ENCODE peak calls at places on chromosomes 5 and 9, in four cellular contexts. One of them, this sample, is unnamed.

GRCh38 chr5:1523793-1524480 is at the start of gene LPCAT1:
- DNase-seq in tibial artery: peak; percentile 54
- DNase-seq in HFFc6: peak; percentile 23
- DNase-seq in CD4-positive, alpha-beta T cell: peak; percentile 63
- DNase-seq in this sample: peak; percentile 89

GRCh38 chr5:107786424-107786823 is 115.7 kb upstream of the EFNA5 start:
- DNase-seq in tibial artery: no peak
- DNase-seq in HFFc6: no peak
- DNase-seq in CD4-positive, alpha-beta T cell: no peak
- DNase-seq in this sample: no peak

GRCh38 chr5:143557061-143557818 is 153.8 kb upstream of the NR3C1 start:
- DNase-seq in tibial artery: no peak
- DNase-seq in HFFc6: peak; percentile 47
- DNase-seq in CD4-positive, alpha-beta T cell: no peak
- DNase-seq in this sample: no peak

GRCh38 chr9:14993061-14993800 is 83.0 kb upstream of the FREM1 start:
- DNase-seq in tibial artery: peak; percentile 58
- DNase-seq in HFFc6: peak; percentile 3
- DNase-seq in CD4-positive, alpha-beta T cell: no peak
- DNase-seq in this sample: peak; percentile 89

GRCh38 chr9:20170122-20170521 is 381.3 kb upstream of the SLC24A2 start:
- DNase-seq in tibial artery: no peak
- DNase-seq in HFFc6: no peak
- DNase-seq in CD4-positive, alpha-beta T cell: no peak
- DNase-seq in this sample: no peak

GRCh38 chr5:32522429-32523143 is 62.8 kb upstream of the SUB1 start:
- DNase-seq in tibial artery: peak; percentile 53
- DNase-seq in HFFc6: peak; percentile 84
- DNase-seq in CD4-positive, alpha-beta T cell: peak; percentile 35
- DNase-seq in this sample: no peak

GRCh38 chr9:130432796-130433167 is 12.0 kb upstream of the ASS1 start:
- DNase-seq in tibial artery: no peak
- DNase-seq in HFFc6: no peak
- DNase-seq in CD4-positive, alpha-beta T cell: no peak
- DNase-seq in this sample: no peak

GRCh38 chr5:147750065-147750464 is 32.5 kb downstream of the JAKMIP2 start:
- DNase-seq in tibial artery: no peak
- DNase-seq in HFFc6: no peak
- DNase-seq in CD4-positive, alpha-beta T cell: no peak
- DNase-seq in this sample: no peak

GRCh38 chr9:124776952-124777645 is at the start of gene OLFML2A:
- DNase-seq in tibial artery: no peak
- DNase-seq in HFFc6: no peak
- DNase-seq in CD4-positive, alpha-beta T cell: no peak
- DNase-seq in this sample: peak; percentile 60

GRCh38 chr9:76249309-76249708 is 144.9 kb downstream of the RFK start:
- DNase-seq in tibial artery: no peak
- DNase-seq in HFFc6: no peak
- DNase-seq in CD4-positive, alpha-beta T cell: no peak
- DNase-seq in this sample: no peak

GRCh38 chr9:95724253-95724991 is 151.1 kb upstream of the ERCC6L2 start:
- DNase-seq in tibial artery: no peak
- DNase-seq in HFFc6: no peak
- DNase-seq in CD4-positive, alpha-beta T cell: peak; percentile 45
- DNase-seq in this sample: no peak

GRCh38 chr5:149837680-149838269 is 106.8 kb downstream of the PDE6A start:
- DNase-seq in tibial artery: no peak
- DNase-seq in HFFc6: peak; percentile 66
- DNase-seq in CD4-positive, alpha-beta T cell: no peak
- DNase-seq in this sample: peak; percentile 62

GRCh38 chr9:127509261-127509954 is 58.1 kb downstream of the LRSAM1 start:
- DNase-seq in tibial artery: no peak
- DNase-seq in HFFc6: no peak
- DNase-seq in CD4-positive, alpha-beta T cell: no peak
- DNase-seq in this sample: no peak

GRCh38 chr5:2750758-2751464 is 566 bp downstream of the IRX2 start:
- DNase-seq in tibial artery: no peak
- DNase-seq in HFFc6: peak; percentile 6
- DNase-seq in CD4-positive, alpha-beta T cell: no peak
- DNase-seq in this sample: peak; percentile 69

GRCh38 chr5:72525816-72526215 is 18.6 kb upstream of the ZNF366 start:
- DNase-seq in tibial artery: no peak
- DNase-seq in HFFc6: peak; percentile 92
- DNase-seq in CD4-positive, alpha-beta T cell: no peak
- DNase-seq in this sample: no peak

GRCh38 chr5:173577166-173577565 is 39.3 kb downstream of the BOD1 start:
- DNase-seq in tibial artery: no peak
- DNase-seq in HFFc6: no peak
- DNase-seq in CD4-positive, alpha-beta T cell: no peak
- DNase-seq in this sample: no peak

GRCh38 chr9:87871425-87872078 is 11.1 kb upstream of the SPATA31E1 start:
- DNase-seq in tibial artery: no peak
- DNase-seq in HFFc6: no peak
- DNase-seq in CD4-positive, alpha-beta T cell: no peak
- DNase-seq in this sample: no peak

GRCh38 chr9:16309350-16310271 is 560.9 kb downstream of the BNC2 start:
- DNase-seq in tibial artery: peak; percentile 61
- DNase-seq in HFFc6: no peak
- DNase-seq in CD4-positive, alpha-beta T cell: no peak
- DNase-seq in this sample: no peak

GRCh38 chr5:150164211-150164610 is 2.4 kb upstream of the CDX1 start:
- DNase-seq in tibial artery: no peak
- DNase-seq in HFFc6: no peak
- DNase-seq in CD4-positive, alpha-beta T cell: no peak
- DNase-seq in this sample: no peak

GRCh38 chr5:68251804-68252648 is 36.5 kb downstream of the PIK3R1 start:
- DNase-seq in tibial artery: peak; percentile 84
- DNase-seq in HFFc6: peak; percentile 32
- DNase-seq in CD4-positive, alpha-beta T cell: no peak
- DNase-seq in this sample: no peak

GRCh38 chr9:99008187-99008586 is 64.5 kb downstream of the COL15A1 start:
- DNase-seq in tibial artery: no peak
- DNase-seq in HFFc6: no peak
- DNase-seq in CD4-positive, alpha-beta T cell: no peak
- DNase-seq in this sample: no peak

GRCh38 chr5:162209005-162209605 is 141.5 kb downstream of the GABRG2 start:
- DNase-seq in tibial artery: no peak
- DNase-seq in HFFc6: no peak
- DNase-seq in CD4-positive, alpha-beta T cell: no peak
- DNase-seq in this sample: no peak

GRCh38 chr9:109001275-109001676 is 12.0 kb downstream of the CTNNAL1 start:
- DNase-seq in tibial artery: no peak
- DNase-seq in HFFc6: peak; percentile 95
- DNase-seq in CD4-positive, alpha-beta T cell: no peak
- DNase-seq in this sample: no peak

GRCh38 chr5:116418016-116418415 is 156.6 kb downstream of the SEMA6A start:
- DNase-seq in tibial artery: no peak
- DNase-seq in HFFc6: no peak
- DNase-seq in CD4-positive, alpha-beta T cell: no peak
- DNase-seq in this sample: no peak

GRCh38 chr9:73780916-73781315 is 629.3 kb downstream of the ANXA1 start:
- DNase-seq in tibial artery: no peak
- DNase-seq in HFFc6: no peak
- DNase-seq in CD4-positive, alpha-beta T cell: no peak
- DNase-seq in this sample: no peak

GRCh38 chr5:402615-403359 is 40.2 kb upstream of the EXOC3 start:
- DNase-seq in tibial artery: no peak
- DNase-seq in HFFc6: no peak
- DNase-seq in CD4-positive, alpha-beta T cell: no peak
- DNase-seq in this sample: no peak

GRCh38 chr5:2914022-2914661 is 162.7 kb upstream of the IRX2 start:
- DNase-seq in tibial artery: no peak
- DNase-seq in HFFc6: no peak
- DNase-seq in CD4-positive, alpha-beta T cell: no peak
- DNase-seq in this sample: peak; percentile 29

GRCh38 chr9:14692536-14692917 is 705 bp downstream of the ZDHHC21 start:
- DNase-seq in tibial artery: no peak
- DNase-seq in HFFc6: no peak
- DNase-seq in CD4-positive, alpha-beta T cell: no peak
- DNase-seq in this sample: no peak

GRCh38 chr5:41414598-41414997 is 95.8 kb downstream of the PLCXD3 start:
- DNase-seq in tibial artery: peak; percentile 72
- DNase-seq in HFFc6: peak; percentile 93
- DNase-seq in CD4-positive, alpha-beta T cell: no peak
- DNase-seq in this sample: no peak

GRCh38 chr9:21153688-21154608 is 12.3 kb upstream of the IFNW1 start:
- DNase-seq in tibial artery: no peak
- DNase-seq in HFFc6: no peak
- DNase-seq in CD4-positive, alpha-beta T cell: no peak
- DNase-seq in this sample: no peak

GRCh38 chr5:142248853-142249462 is 75.9 kb downstream of the SPRY4 start:
- DNase-seq in tibial artery: peak; percentile 68
- DNase-seq in HFFc6: peak; percentile 38
- DNase-seq in CD4-positive, alpha-beta T cell: no peak
- DNase-seq in this sample: no peak

GRCh38 chr5:62731011-62731410 is 152.4 kb downstream of the LRRC70 start:
- DNase-seq in tibial artery: no peak
- DNase-seq in HFFc6: no peak
- DNase-seq in CD4-positive, alpha-beta T cell: no peak
- DNase-seq in this sample: no peak

GRCh38 chr9:96140401-96141180 is 161.4 kb downstream of the HSD17B3 start:
- DNase-seq in tibial artery: no peak
- DNase-seq in HFFc6: no peak
- DNase-seq in CD4-positive, alpha-beta T cell: no peak
- DNase-seq in this sample: no peak

GRCh38 chr9:136372006-136372405 is 1.5 kb downstream of the CARD9 start:
- DNase-seq in tibial artery: no peak
- DNase-seq in HFFc6: no peak
- DNase-seq in CD4-positive, alpha-beta T cell: no peak
- DNase-seq in this sample: no peak

GRCh38 chr9:136367296-136368145 is 4.0 kb upstream of the DNLZ start:
- DNase-seq in tibial artery: no peak
- DNase-seq in HFFc6: no peak
- DNase-seq in CD4-positive, alpha-beta T cell: no peak
- DNase-seq in this sample: no peak

GRCh38 chr9:136370687-136371530 is 2.6 kb downstream of the CARD9 start:
- DNase-seq in tibial artery: no peak
- DNase-seq in HFFc6: no peak
- DNase-seq in CD4-positive, alpha-beta T cell: no peak
- DNase-seq in this sample: no peak

GRCh38 chr9:136368190-136368589 is 4.6 kb upstream of the DNLZ start:
- DNase-seq in tibial artery: no peak
- DNase-seq in HFFc6: no peak
- DNase-seq in CD4-positive, alpha-beta T cell: no peak
- DNase-seq in this sample: no peak

DNA sequence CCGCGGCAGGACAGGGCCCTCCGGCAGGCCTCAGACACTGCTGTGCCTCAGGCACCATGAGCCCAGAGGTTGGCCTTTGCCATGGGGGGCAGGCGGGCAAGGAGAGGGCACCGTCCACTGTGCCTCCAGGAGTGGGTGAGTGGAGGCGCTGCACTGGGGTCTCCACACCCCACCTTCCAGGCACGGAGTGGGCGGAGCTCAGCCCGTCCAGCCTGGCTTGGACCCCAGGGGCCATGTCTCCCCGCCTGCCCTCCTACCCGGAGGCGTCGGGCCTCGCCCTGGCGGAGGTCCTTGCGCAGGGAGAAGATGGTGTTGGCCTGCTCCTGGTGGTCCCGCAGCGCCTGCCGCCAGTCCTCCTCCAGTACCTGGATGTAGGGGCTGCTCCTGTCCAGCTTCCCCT is 3.4 kb downstream of the CARD9 start:
- DNase-seq in tibial artery: no peak
- DNase-seq in HFFc6: no peak
- DNase-seq in CD4-positive, alpha-beta T cell: no peak
- DNase-seq in this sample: no peak
- TF ChIP-seq CTCF in tibial artery: no peak
- TF ChIP-seq CTCF in HFFc6: no peak
- TF ChIP-seq CTCF in CD4-positive, alpha-beta T cell: no peak
- TF ChIP-seq CTCF in this sample: no peak

GRCh38 chr5:38922199-38922598 is 76.4 kb downstream of the OSMR start:
- DNase-seq in tibial artery: no peak
- DNase-seq in HFFc6: peak; percentile 33
- DNase-seq in CD4-positive, alpha-beta T cell: no peak
- DNase-seq in this sample: no peak
- TF ChIP-seq CTCF in tibial artery: peak; percentile 62
- TF ChIP-seq CTCF in HFFc6: peak; percentile 91
- TF ChIP-seq CTCF in CD4-positive, alpha-beta T cell: peak; percentile 61
- TF ChIP-seq CTCF in this sample: peak; percentile 60

GRCh38 chr9:133335924-133336811 is at the start of gene SURF6:
- DNase-seq in tibial artery: peak; percentile 85
- DNase-seq in HFFc6: peak; percentile 82
- DNase-seq in CD4-positive, alpha-beta T cell: peak; percentile 89
- DNase-seq in this sample: peak; percentile 75
- TF ChIP-seq CTCF in tibial artery: no peak
- TF ChIP-seq CTCF in HFFc6: no peak
- TF ChIP-seq CTCF in CD4-positive, alpha-beta T cell: no peak
- TF ChIP-seq CTCF in this sample: no peak

DNA sequence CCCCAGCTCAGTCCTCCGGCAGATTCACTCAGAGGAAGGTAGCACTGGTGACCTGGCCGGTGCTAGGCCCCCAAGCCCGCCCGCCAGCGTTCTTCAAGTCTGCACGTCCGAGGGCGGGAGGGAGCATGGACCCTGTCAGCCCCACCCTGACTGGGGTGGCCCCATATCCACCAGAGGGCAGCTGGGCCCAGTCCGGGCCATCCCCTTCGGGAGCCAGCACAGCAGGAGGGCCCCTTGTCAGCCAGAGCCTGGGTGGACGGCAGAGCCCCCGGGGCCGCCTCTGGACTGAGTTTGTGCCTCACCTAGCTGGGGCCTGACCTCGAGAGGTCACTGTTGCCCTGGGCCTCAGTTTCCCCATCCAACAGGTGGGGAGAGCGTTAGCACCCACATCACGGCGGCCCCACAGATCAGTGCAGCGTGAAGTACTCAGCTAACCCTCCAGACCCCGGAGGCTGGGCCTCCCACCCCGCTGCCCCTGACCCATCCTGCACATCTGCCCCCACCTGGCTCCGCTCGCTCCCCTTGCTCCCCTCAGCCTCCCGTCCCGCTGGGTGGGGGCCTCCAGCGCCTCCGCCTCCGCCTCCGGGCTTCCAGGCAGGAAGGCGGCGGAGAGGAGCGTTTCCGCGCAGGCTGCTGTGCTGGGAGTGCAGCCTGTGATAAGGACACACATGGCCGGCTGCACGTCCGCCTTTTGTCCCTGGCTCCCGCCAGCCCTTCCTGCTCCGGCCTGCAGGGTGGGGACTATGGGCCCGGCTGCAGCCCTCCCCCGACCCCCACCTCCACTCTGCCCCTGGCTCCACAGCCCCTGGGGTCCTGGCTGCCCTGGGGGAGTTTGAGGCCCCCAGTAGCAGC is 16.6 kb upstream of the EGFL7 start:
- DNase-seq in tibial artery: peak; percentile 47
- DNase-seq in HFFc6: no peak
- DNase-seq in CD4-positive, alpha-beta T cell: no peak
- DNase-seq in this sample: peak; percentile 43
- TF ChIP-seq CTCF in tibial artery: no peak
- TF ChIP-seq CTCF in HFFc6: no peak
- TF ChIP-seq CTCF in CD4-positive, alpha-beta T cell: no peak
- TF ChIP-seq CTCF in this sample: no peak

This sample was measured in mesothelial cell of epicardium.